ENCODE peak calls at places on chromosomes 1 and 21, in eight cellular contexts. L, T, K, B, Z, Q, I and N are unnamed samples.

GRCh38 chr1:32893198-32894018 is 7.1 kb downstream of the HPCA start:
- DNase-seq in L (no peak), T (peak), K (no peak), B (peak), Z (no peak), Q (no peak), I (no peak), N (peak)

GRCh38 chr21:44880762-44881585 is 7.5 kb upstream of the PTTG1IP start:
- DNase-seq in L (no peak), T (no peak), K (no peak), B (peak), Z (no peak), Q (peak), I (no peak), N (no peak)

GRCh38 chr1:196344462-196344861 is 263.8 kb downstream of the KCNT2 start:
- DNase-seq in L (no peak), T (no peak), K (no peak), B (no peak), Z (no peak), Q (no peak), I (no peak), N (no peak)

GRCh38 chr1:46220808-46221207 is 17.7 kb downstream of the LURAP1 start:
- DNase-seq in L (no peak), T (no peak), K (no peak), B (no peak), Z (no peak), Q (no peak), I (no peak), N (no peak)

GRCh38 chr1:1175221-1176062 is 1.8 kb downstream of the TTLL10 start:
- DNase-seq in L (no peak), T (no peak), K (no peak), B (no peak), Z (no peak), Q (no peak), I (no peak), N (no peak)

GRCh38 chr1:67060811-67061218 is 6.9 kb upstream of the SLC35D1 start:
- DNase-seq in L (peak), T (peak), K (no peak), B (peak), Z (peak), Q (no peak), I (peak), N (no peak)

GRCh38 chr1:241834733-241835377 is 13.1 kb upstream of the EXO1 start:
- DNase-seq in L (no peak), T (peak), K (no peak), B (peak), Z (no peak), Q (no peak), I (no peak), N (peak)

GRCh38 chr1:33045246-33045645 is 8.6 kb upstream of the AK2 start:
- DNase-seq in L (no peak), T (no peak), K (no peak), B (no peak), Z (no peak), Q (peak), I (no peak), N (no peak)

GRCh38 chr1:97680894-97681293 is 239.9 kb downstream of the DPYD start:
- DNase-seq in L (no peak), T (no peak), K (no peak), B (peak), Z (no peak), Q (no peak), I (no peak), N (peak)

GRCh38 chr1:170146861-170147260 is 1.1 kb downstream of the NTMT2 start:
- DNase-seq in L (no peak), T (no peak), K (no peak), B (no peak), Z (no peak), Q (no peak), I (no peak), N (no peak)

GRCh38 chr21:33258475-33258874 is 7.7 kb upstream of the IL10RB start:
- DNase-seq in L (no peak), T (no peak), K (no peak), B (no peak), Z (no peak), Q (no peak), I (no peak), N (no peak)

GRCh38 chr1:23964235-23964668 is 4.6 kb downstream of the PNRC2 start:
- DNase-seq in L (no peak), T (no peak), K (no peak), B (no peak), Z (no peak), Q (no peak), I (no peak), N (no peak)

GRCh38 chr21:42340187-42340586 is 10.6 kb downstream of the TFF2 start:
- DNase-seq in L (no peak), T (no peak), K (no peak), B (no peak), Z (no peak), Q (no peak), I (no peak), N (no peak)

GRCh38 chr1:53145619-53145941 is 3.1 kb upstream of the SLC1A7 start:
- DNase-seq in L (no peak), T (no peak), K (no peak), B (no peak), Z (no peak), Q (no peak), I (no peak), N (no peak)

GRCh38 chr1:46687910-46688509 is 16.4 kb downstream of the TEX38 start:
- DNase-seq in L (no peak), T (no peak), K (no peak), B (no peak), Z (no peak), Q (no peak), I (peak), N (no peak)

GRCh38 chr1:53583021-53583902 is 124.1 kb downstream of the DMRTB1 start:
- DNase-seq in L (no peak), T (no peak), K (no peak), B (peak), Z (no peak), Q (no peak), I (no peak), N (no peak)

GRCh38 chr1:229509576-229509975 is 1.4 kb upstream of the NUP133 start:
- DNase-seq in L (no peak), T (no peak), K (no peak), B (peak), Z (no peak), Q (no peak), I (no peak), N (no peak)

GRCh38 chr1:159798893-159799292 is 3.3 kb upstream of the FCRL6 start:
- DNase-seq in L (peak), T (peak), K (no peak), B (peak), Z (peak), Q (peak), I (peak), N (peak)

GRCh38 chr1:218874313-218874712 is 299.4 kb upstream of the LYPLAL1 start:
- DNase-seq in L (no peak), T (no peak), K (no peak), B (peak), Z (no peak), Q (no peak), I (no peak), N (no peak)

GRCh38 chr1:2556277-2557145 is at the start of gene TNFRSF14:
- DNase-seq in L (peak), T (no peak), K (no peak), B (peak), Z (no peak), Q (peak), I (no peak), N (peak)

GRCh38 chr21:42040411-42041180 is 30.4 kb upstream of the ZBTB21 start:
- DNase-seq in L (no peak), T (peak), K (no peak), B (peak), Z (no peak), Q (no peak), I (peak), N (no peak)

GRCh38 chr1:192530254-192530653 is 45.3 kb upstream of the RGS1 start:
- DNase-seq in L (no peak), T (no peak), K (no peak), B (peak), Z (no peak), Q (no peak), I (no peak), N (no peak)

GRCh38 chr1:56433056-56433577 is 146.2 kb downstream of the PLPP3 start:
- DNase-seq in L (no peak), T (no peak), K (no peak), B (no peak), Z (no peak), Q (no peak), I (no peak), N (no peak)

GRCh38 chr1:34977858-34978257 is 7.3 kb downstream of the TMEM35B start:
- DNase-seq in L (no peak), T (no peak), K (no peak), B (no peak), Z (no peak), Q (no peak), I (peak), N (no peak)

GRCh38 chr1:6491076-6491449 is 404 bp downstream of the PLEKHG5 start:
- DNase-seq in L (no peak), T (no peak), K (no peak), B (no peak), Z (no peak), Q (no peak), I (no peak), N (no peak)

GRCh38 chr1:6489383-6489765 is 2.1 kb downstream of the PLEKHG5 start:
- DNase-seq in L (no peak), T (no peak), K (no peak), B (no peak), Z (no peak), Q (no peak), I (no peak), N (no peak)

GRCh38 chr1:6489799-6490180 is 1.7 kb downstream of the PLEKHG5 start:
- DNase-seq in L (peak), T (peak), K (no peak), B (peak), Z (no peak), Q (peak), I (peak), N (peak)

GRCh38 chr1:6491480-6491962 is at the start of gene PLEKHG5:
- DNase-seq in L (no peak), T (no peak), K (peak), B (peak), Z (no peak), Q (no peak), I (no peak), N (no peak)

DNA sequence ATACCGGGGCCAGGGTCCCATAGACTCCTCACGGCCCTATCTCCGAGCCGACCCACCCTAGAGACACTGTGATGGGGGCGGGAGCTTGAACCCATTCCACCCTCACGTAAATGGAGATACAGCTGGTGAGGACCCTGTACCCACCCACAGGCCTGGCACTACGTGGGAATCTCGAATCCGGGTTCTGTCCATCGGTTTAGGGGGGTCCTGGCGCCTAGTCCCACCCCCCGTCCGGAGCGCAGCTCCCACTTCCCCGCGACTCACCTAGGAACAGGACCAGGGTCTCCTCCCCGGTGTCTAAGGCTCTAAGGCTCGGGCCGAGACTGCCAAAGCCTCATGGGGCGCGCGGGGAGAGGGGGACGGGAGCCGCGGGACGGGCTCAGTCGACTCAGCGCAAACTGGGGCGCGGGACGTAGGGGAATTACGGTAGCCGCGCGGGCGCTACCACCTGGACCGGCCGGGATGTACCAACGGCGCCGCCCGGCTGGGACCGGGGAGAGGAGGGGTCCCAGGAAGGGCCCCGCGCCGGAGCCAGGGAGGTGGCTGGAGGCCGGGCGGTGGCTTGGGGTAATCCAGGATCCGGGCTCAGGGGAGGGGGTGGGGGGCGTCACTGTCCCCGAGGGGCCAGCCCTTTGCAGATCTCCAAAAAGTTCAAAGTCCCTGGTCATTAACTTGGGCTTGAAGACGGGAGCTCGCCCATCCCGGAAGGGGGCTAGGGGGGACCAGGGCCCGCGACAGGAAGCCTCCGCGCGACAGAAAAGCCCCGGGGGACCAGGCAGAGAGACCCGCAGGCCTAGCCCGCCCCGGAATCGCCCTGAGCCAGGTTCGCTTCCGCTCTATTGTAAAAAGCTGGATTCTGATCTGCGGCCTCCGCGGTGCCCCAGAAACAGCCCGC is 1.0 kb downstream of the PLEKHG5 start:
- DNase-seq in L (no peak), T (peak), K (no peak), B (peak), Z (no peak), Q (peak), I (peak), N (peak)
- TF ChIP-seq POLR2A in L (no peak), T (peak), K (no peak), B (no peak), Z (no peak), Q (no peak), I (peak), N (no peak)

GRCh38 chr21:25607151-25607811 is at the start of gene MRPL39:
- DNase-seq in L (peak), T (peak), K (peak), B (peak), Z (peak), Q (peak), I (peak), N (peak)
- TF ChIP-seq POLR2A in L (no peak), T (peak), K (peak), B (peak), Z (no peak), Q (peak), I (peak), N (peak)

GRCh38 chr21:46604975-46605758 is at the start of gene S100B:
- DNase-seq in L (no peak), T (no peak), K (no peak), B (no peak), Z (no peak), Q (no peak), I (peak), N (no peak)
- TF ChIP-seq POLR2A in L (no peak), T (no peak), K (no peak), B (no peak), Z (no peak), Q (no peak), I (no peak), N (no peak)

GRCh38 chr1:28244549-28245251 is 8.8 kb downstream of the ATP5IF1 start:
- DNase-seq in L (no peak), T (no peak), K (no peak), B (no peak), Z (peak), Q (no peak), I (no peak), N (no peak)
- TF ChIP-seq POLR2A in L (no peak), T (no peak), K (no peak), B (no peak), Z (peak), Q (no peak), I (no peak), N (no peak)

DNA sequence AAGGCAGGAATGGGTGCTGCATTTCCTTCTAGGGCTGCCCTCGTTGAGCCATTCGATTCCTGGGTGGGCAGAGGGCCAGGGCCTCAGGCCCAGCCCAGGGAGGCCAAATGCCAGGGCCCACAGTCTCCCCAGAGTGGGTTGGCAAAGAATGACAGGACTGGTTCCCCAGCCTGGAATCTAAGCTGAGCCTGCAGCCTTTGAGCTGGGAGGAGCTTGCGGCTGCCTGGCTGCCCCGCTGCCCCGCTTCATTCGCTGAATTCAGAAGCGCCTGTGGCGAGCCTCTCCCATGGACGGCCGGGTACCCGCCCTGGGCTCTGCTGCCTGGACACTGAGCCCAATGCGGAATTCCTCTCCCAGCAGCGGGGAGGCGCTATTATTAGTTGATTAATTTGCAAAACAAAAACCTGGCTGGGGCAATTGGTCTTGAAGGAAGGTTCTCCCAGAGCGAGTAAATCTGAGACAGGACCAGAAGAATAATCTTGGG is 32.3 kb upstream of the TARDBP start:
- DNase-seq in L (peak), T (no peak), K (peak), B (peak), Z (peak), Q (peak), I (peak), N (no peak)
- TF ChIP-seq POLR2A in L (no peak), T (no peak), K (no peak), B (no peak), Z (no peak), Q (peak), I (peak), N (no peak)

GRCh38 chr1:158153781-158154444 is 26.8 kb upstream of the CD1D start:
- DNase-seq in L (no peak), T (no peak), K (no peak), B (no peak), Z (no peak), Q (no peak), I (no peak), N (no peak)
- TF ChIP-seq POLR2A in L (no peak), T (no peak), K (no peak), B (no peak), Z (no peak), Q (no peak), I (no peak), N (no peak)

GRCh38 chr1:6205849-6206845 is at the start of gene RNF207:
- DNase-seq in L (no peak), T (peak), K (no peak), B (peak), Z (no peak), Q (peak), I (peak), N (peak)
- TF ChIP-seq POLR2A in L (no peak), T (peak), K (no peak), B (no peak), Z (no peak), Q (peak), I (no peak), N (no peak)